ENCODE peak calls at places on chromosomes 12 and 14, in five cellular contexts. D is sigmoid colon, H is stomach, R is HepG2, E is esophagus muscularis mucosa. Y is an unnamed sample.

GRCh38 chr14:36271939-36272907 is 48.2 kb downstream of the MBIP start:
- DNase-seq in E (no peak), D (no peak), H (no peak), R (no peak), Y (no peak)

GRCh38 chr12:62957233-62957953 is 22.4 kb upstream of the PPM1H start:
- DNase-seq in H (no peak), E (no peak), D (no peak), R (peak; percentile 75), Y (no peak)

GRCh38 chr12:99983721-99984258 is 946 bp downstream of the ANKS1B start:
- DNase-seq in R (no peak), D (no peak), H (no peak), E (no peak), Y (no peak)

GRCh38 chr12:77696183-77696582 is 134.5 kb upstream of the NAV3 start:
- DNase-seq in D (no peak), R (no peak), H (no peak), E (no peak), Y (no peak)

GRCh38 chr14:69953266-69953905 is 74.2 kb downstream of the SMOC1 start:
- DNase-seq in R (no peak), E (no peak), H (no peak), D (no peak), Y (no peak)

GRCh38 chr14:27528328-27528727 is 930.5 kb upstream of the NOVA1 start:
- DNase-seq in D (no peak), E (no peak), R (peak; percentile 21), H (no peak), Y (no peak)

GRCh38 chr12:92735131-92735721 is 32.4 kb downstream of the PLEKHG7 start:
- DNase-seq in E (peak; percentile 60), R (no peak), D (no peak), H (no peak), Y (peak; percentile 23)

GRCh38 chr14:104229621-104230041 is 91.2 kb downstream of the KIF26A start:
- DNase-seq in E (no peak), D (no peak), H (peak; percentile 44), R (no peak), Y (peak; percentile 57)

GRCh38 chr14:78251308-78251707 is 81.1 kb downstream of the NRXN3 start:
- DNase-seq in D (no peak), R (no peak), E (no peak), H (no peak), Y (no peak)
- TF ChIP-seq POLR2A in D (no peak), R (no peak), E (no peak), H (no peak), Y (no peak)

DNA sequence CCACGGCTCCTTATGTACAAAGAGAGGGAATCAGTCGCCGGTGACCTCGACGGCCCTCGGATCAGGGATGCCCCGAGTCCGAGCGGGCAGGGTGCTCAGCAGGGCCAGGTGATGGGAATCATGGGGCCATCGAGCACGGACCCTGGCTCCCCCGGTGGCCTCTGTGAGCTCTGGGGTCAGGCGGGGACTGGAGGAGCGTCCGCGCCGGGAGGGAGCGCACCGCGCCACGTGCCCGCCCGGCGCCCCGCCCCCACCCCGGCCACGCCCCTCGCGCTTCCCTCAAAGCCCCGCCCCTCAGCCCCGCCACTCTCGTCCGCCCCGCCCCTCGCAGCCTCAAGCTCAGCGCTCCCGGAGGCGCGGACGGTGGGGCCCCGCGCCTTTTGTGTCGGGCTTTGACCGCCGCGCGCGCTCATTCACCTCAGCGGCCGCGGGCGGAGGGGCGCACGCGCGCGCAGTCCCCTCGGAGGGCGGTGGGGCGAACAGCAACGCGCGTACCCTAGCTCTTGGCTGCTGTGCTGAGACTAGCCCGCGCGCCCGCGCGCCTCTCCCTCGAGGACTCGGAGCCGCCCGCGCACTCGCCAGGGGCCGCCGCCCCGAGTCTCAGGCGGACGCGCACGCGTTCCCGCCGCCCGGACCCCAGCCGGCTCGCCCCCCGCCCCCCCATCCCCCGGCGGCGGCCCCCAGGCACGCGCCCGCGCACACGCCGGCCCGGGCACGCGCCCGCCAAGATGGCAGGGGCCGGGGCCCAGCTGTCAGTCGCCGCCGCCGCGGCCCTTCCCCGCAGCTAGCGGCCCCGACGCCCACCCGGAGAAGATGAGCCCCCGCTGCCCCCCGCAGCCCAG is 93.9 kb upstream of the EVL start:
- DNase-seq in E (peak; percentile 89), R (peak; percentile 78), D (peak; percentile 88), H (peak; percentile 86), Y (peak; percentile 81)
- TF ChIP-seq POLR2AphosphoS5 in E (peak; percentile 64), R (peak; percentile 56), D (no peak), H (peak; percentile 63), Y (peak; percentile 37)

DNA sequence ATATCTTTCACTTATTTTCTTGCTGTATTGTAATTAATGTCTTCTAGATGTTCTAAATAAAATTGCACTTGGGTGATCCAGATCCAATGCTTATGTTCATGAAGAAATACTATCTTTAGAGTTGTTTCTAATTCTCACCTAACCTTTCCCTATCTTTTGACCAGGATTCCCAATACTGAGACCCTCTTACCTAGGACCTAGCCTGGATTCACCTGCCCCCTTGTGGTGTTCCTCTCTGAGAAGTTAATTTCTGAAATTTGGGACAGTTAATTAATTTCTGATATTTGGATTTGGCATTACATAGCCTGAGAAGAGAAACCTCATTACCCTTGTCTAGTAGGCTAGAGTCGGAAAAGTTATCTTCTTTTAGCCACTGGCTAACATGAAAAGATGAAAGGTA is 29.5 kb downstream of the FOXA1 start:
- DNase-seq in E (no peak), H (no peak), D (no peak), R (peak; percentile 70), Y (no peak)
- H3K27ac ChIP-seq in E (no peak overlapping the region), H (peak overlapping the region; percentile 11), D (no peak overlapping the region), R (no peak overlapping the region), Y (peak overlapping the region; percentile 86)

DNA sequence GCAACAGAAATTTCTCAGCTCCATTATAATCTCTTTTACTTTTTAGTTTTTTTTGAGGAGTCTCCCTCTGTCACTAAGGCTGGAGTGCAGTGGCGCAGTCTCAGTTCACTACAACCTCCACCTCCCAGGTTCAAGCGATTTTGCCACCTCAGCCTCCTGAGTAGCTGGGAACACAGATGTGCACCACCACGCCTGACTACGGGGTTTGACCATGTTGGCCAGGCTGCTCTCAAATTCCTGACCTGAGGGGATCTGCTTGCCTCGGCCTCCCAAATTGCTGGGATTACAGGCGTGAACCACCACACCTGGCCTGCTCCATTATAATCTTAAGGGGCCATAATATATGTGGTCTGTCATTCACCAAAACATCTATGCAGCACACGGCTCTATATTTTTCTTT is 23.4 kb downstream of the HNRNPC start:
- DNase-seq in H (no peak), R (no peak), E (no peak), D (no peak), Y (no peak)
- TF ChIP-seq POLR2A in H (no peak), R (peak; percentile 43), E (no peak), D (no peak), Y (no peak)

GRCh38 chr14:105250008-105250366 is 1.7 kb downstream of the BTBD6 start:
- DNase-seq in H (no peak), D (no peak), E (no peak), R (no peak), Y (no peak)

GRCh38 chr14:105249175-105250007 is 1.1 kb downstream of the BTBD6 start:
- DNase-seq in D (no peak), R (no peak), H (peak; percentile 35), E (no peak), Y (no peak)

GRCh38 chr14:105247026-105247425 is 1.3 kb upstream of the BTBD6 start:
- DNase-seq in H (no peak), R (no peak), D (no peak), E (no peak), Y (no peak)

GRCh38 chr14:105248368-105249174 is at the start of gene BTBD6:
- DNase-seq in E (peak; percentile 94), H (peak; percentile 91), R (no peak), D (peak; percentile 93), Y (peak; percentile 86)

GRCh38 chr14:105247715-105248367 is 492 bp upstream of the BTBD6 start:
- DNase-seq in E (no peak), H (no peak), R (no peak), D (no peak), Y (no peak)
- TF ChIP-seq POLR2AphosphoS5 in E (no peak), H (no peak), R (no peak), D (no peak), Y (no peak)

GRCh38 chr14:102777711-102778615 is 714 bp downstream of the TRAF3 start:
- DNase-seq in R (no peak), H (no peak), E (no peak), D (no peak), Y (no peak)

GRCh38 chr14:102781063-102781462 is 3.8 kb downstream of the TRAF3 start:
- DNase-seq in E (no peak), R (no peak), H (no peak), D (no peak), Y (no peak)

GRCh38 chr14:102776761-102777710 is at the start of gene TRAF3:
- DNase-seq in R (no peak), H (peak; percentile 70), D (peak; percentile 75), E (no peak), Y (no peak)

GRCh38 chr14:102779574-102780315 is 2.5 kb downstream of the TRAF3 start:
- DNase-seq in R (no peak), E (no peak), H (no peak), D (no peak), Y (no peak)

DNA sequence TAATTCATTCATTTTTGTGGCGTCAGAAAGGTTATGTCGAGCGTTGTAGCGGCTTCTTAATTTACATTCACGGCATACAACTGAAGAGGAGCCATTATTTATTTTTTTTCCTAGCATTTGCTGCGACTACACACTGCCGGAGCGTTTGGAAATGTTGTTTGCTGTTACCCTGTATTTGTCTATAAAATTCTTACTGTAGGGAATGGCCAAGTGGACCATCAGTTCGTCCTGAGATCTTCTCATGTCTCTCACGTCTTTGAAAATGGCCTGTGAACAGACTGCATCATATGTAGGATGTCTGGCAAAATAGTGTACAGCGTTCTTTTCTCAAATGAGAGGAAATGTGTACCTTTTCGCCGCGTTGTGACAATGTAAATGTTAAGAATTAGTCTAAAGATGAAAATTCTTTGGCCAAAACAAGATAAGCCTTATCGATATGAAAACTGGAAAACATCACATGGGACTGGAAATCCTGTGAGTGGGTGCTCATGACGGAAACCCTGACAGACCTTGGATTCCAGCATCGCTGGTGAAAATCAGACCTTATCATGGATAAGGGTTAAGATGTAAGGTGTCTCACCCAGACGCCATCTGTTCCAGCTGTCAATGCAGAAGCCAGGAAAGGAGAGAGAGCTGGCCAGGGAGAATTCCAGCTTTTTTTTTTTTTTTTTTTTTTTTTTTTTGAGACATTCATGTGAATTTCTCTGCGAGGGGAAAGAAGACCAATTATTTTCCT is 1.5 kb downstream of the TRAF3 start:
- DNase-seq in E (no peak), D (no peak), H (no peak), R (no peak), Y (no peak)
- H3K27ac ChIP-seq in E (peak overlapping the region; percentile 89), D (peak overlapping the region; percentile 92), H (peak overlapping the region; percentile 87), R (peak overlapping the region; percentile 33), Y (peak overlapping the region; percentile 79)

Y was measured in prostate gland.